ENCODE peak calls at places on chromosomes 2 and 18, in nine cellular contexts. One of them, this sample, is unnamed.

GRCh38 chr18:27585602-27586173 is 400.6 kb upstream of the CHST9 start:
- DNase-seq in heart left ventricle: no peak
- DNase-seq in A549: no peak
- DNase-seq in gastrocnemius medialis: no peak
- DNase-seq in tibial nerve: no peak
- DNase-seq in uterus: no peak
- DNase-seq in IMR-90: no peak
- DNase-seq in K562: no peak
- DNase-seq in transverse colon: peak
- DNase-seq in this sample: no peak

GRCh38 chr2:175111200-175111657 is 56.8 kb downstream of the ATF2 start:
- DNase-seq in heart left ventricle: no peak
- DNase-seq in A549: peak
- DNase-seq in gastrocnemius medialis: no peak
- DNase-seq in tibial nerve: no peak
- DNase-seq in uterus: no peak
- DNase-seq in IMR-90: peak
- DNase-seq in K562: peak
- DNase-seq in transverse colon: no peak
- DNase-seq in this sample: no peak

GRCh38 chr2:58064136-58064535 is 17.5 kb downstream of the VRK2 start:
- DNase-seq in heart left ventricle: no peak
- DNase-seq in A549: no peak
- DNase-seq in gastrocnemius medialis: no peak
- DNase-seq in tibial nerve: no peak
- DNase-seq in uterus: no peak
- DNase-seq in IMR-90: no peak
- DNase-seq in K562: no peak
- DNase-seq in transverse colon: no peak
- DNase-seq in this sample: no peak

GRCh38 chr2:176202491-176202890 is 14.0 kb downstream of the HOXD1 start:
- DNase-seq in heart left ventricle: no peak
- DNase-seq in A549: no peak
- DNase-seq in gastrocnemius medialis: no peak
- DNase-seq in tibial nerve: no peak
- DNase-seq in uterus: no peak
- DNase-seq in IMR-90: no peak
- DNase-seq in K562: no peak
- DNase-seq in transverse colon: no peak
- DNase-seq in this sample: no peak

GRCh38 chr2:172693037-172693436 is 42.6 kb upstream of the RAPGEF4 start:
- DNase-seq in heart left ventricle: peak
- DNase-seq in A549: peak
- DNase-seq in gastrocnemius medialis: peak
- DNase-seq in tibial nerve: no peak
- DNase-seq in uterus: peak
- DNase-seq in IMR-90: peak
- DNase-seq in K562: no peak
- DNase-seq in transverse colon: peak
- DNase-seq in this sample: no peak

GRCh38 chr2:190545756-190546385 is 11.3 kb upstream of the NEMP2 start:
- DNase-seq in heart left ventricle: no peak
- DNase-seq in A549: no peak
- DNase-seq in gastrocnemius medialis: no peak
- DNase-seq in tibial nerve: no peak
- DNase-seq in uterus: no peak
- DNase-seq in IMR-90: peak
- DNase-seq in K562: no peak
- DNase-seq in transverse colon: no peak
- DNase-seq in this sample: no peak

GRCh38 chr18:54119524-54120019 is 104.9 kb downstream of the MBD2 start:
- DNase-seq in heart left ventricle: no peak
- DNase-seq in A549: peak
- DNase-seq in gastrocnemius medialis: no peak
- DNase-seq in tibial nerve: peak
- DNase-seq in uterus: no peak
- DNase-seq in IMR-90: peak
- DNase-seq in K562: peak
- DNase-seq in transverse colon: no peak
- DNase-seq in this sample: no peak

GRCh38 chr18:62937065-62937464 is 221.7 kb downstream of the PHLPP1 start:
- DNase-seq in heart left ventricle: no peak
- DNase-seq in A549: no peak
- DNase-seq in gastrocnemius medialis: no peak
- DNase-seq in tibial nerve: no peak
- DNase-seq in uterus: no peak
- DNase-seq in IMR-90: peak
- DNase-seq in K562: no peak
- DNase-seq in transverse colon: no peak
- DNase-seq in this sample: no peak

GRCh38 chr2:197200056-197200455 is 110.5 kb downstream of the ANKRD44 start:
- DNase-seq in heart left ventricle: no peak
- DNase-seq in A549: no peak
- DNase-seq in gastrocnemius medialis: no peak
- DNase-seq in tibial nerve: no peak
- DNase-seq in uterus: no peak
- DNase-seq in IMR-90: no peak
- DNase-seq in K562: no peak
- DNase-seq in transverse colon: no peak
- DNase-seq in this sample: no peak

GRCh38 chr2:197195591-197195990 is 115.0 kb downstream of the ANKRD44 start:
- DNase-seq in heart left ventricle: no peak
- DNase-seq in A549: no peak
- DNase-seq in gastrocnemius medialis: no peak
- DNase-seq in tibial nerve: no peak
- DNase-seq in uterus: no peak
- DNase-seq in IMR-90: no peak
- DNase-seq in K562: no peak
- DNase-seq in transverse colon: no peak
- DNase-seq in this sample: no peak

GRCh38 chr2:197196737-197197136 is 113.8 kb downstream of the ANKRD44 start:
- DNase-seq in heart left ventricle: no peak
- DNase-seq in A549: no peak
- DNase-seq in gastrocnemius medialis: no peak
- DNase-seq in tibial nerve: no peak
- DNase-seq in uterus: no peak
- DNase-seq in IMR-90: no peak
- DNase-seq in K562: no peak
- DNase-seq in transverse colon: no peak
- DNase-seq in this sample: no peak

GRCh38 chr2:197198890-197199289 is 111.7 kb downstream of the ANKRD44 start:
- DNase-seq in heart left ventricle: peak
- DNase-seq in A549: no peak
- DNase-seq in gastrocnemius medialis: peak
- DNase-seq in tibial nerve: peak
- DNase-seq in uterus: peak
- DNase-seq in IMR-90: no peak
- DNase-seq in K562: no peak
- DNase-seq in transverse colon: peak
- DNase-seq in this sample: peak

DNA sequence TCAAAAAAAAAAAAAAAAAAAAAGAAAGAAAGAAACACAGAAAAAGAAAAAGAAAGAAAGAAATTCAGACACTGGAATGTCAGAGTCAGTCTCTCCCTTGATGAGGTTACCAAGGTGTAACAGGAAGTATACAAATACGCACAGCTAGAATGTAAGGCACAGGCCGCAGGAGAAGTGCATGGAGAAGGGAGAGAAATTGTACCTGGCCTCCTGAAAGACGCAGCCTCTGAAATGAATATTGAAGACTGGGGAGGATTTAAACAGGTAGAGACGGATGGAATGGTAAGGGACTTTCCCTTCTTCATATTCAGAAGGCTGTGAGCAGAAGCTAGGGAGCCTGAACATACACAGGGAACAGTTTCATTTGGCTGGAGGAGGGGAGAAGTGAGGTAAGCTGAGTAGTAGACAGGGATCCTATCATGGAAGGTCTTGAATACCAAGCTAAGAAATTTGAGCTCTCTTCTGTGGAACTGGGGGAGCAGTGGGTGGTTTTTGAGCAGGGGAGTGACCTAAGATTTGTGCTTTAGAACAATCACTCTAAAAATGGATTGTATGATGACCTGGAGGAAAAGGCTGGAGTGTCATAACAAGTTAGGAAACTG is 112.7 kb downstream of the ANKRD44 start:
- DNase-seq in heart left ventricle: no peak
- DNase-seq in A549: no peak
- DNase-seq in gastrocnemius medialis: no peak
- DNase-seq in tibial nerve: no peak
- DNase-seq in uterus: no peak
- DNase-seq in IMR-90: no peak
- DNase-seq in K562: no peak
- DNase-seq in transverse colon: no peak
- DNase-seq in this sample: no peak
- H3K27ac ChIP-seq in heart left ventricle: no peak
- H3K27ac ChIP-seq in A549: no peak
- H3K27ac ChIP-seq in gastrocnemius medialis: no peak
- H3K27ac ChIP-seq in tibial nerve: no peak
- H3K27ac ChIP-seq in uterus: no peak
- H3K27ac ChIP-seq in IMR-90: no peak
- H3K27ac ChIP-seq in K562: no peak
- H3K27ac ChIP-seq in transverse colon: peak
- H3K27ac ChIP-seq in this sample: peak

GRCh38 chr18:8478166-8478967 is 130.9 kb upstream of the RAB12 start:
- DNase-seq in heart left ventricle: peak
- DNase-seq in A549: peak
- DNase-seq in gastrocnemius medialis: peak
- DNase-seq in tibial nerve: peak
- DNase-seq in uterus: peak
- DNase-seq in IMR-90: peak
- DNase-seq in K562: peak
- DNase-seq in transverse colon: peak
- DNase-seq in this sample: peak
- TF ChIP-seq CTCF in heart left ventricle: peak
- TF ChIP-seq CTCF in A549: peak
- TF ChIP-seq CTCF in gastrocnemius medialis: peak
- TF ChIP-seq CTCF in tibial nerve: peak
- TF ChIP-seq CTCF in uterus: peak
- TF ChIP-seq CTCF in IMR-90: peak
- TF ChIP-seq CTCF in K562: peak
- TF ChIP-seq CTCF in transverse colon: peak
- TF ChIP-seq CTCF in this sample: peak

GRCh38 chr2:19349911-19350677 is 8.3 kb downstream of the OSR1 start:
- DNase-seq in heart left ventricle: peak
- DNase-seq in A549: no peak
- DNase-seq in gastrocnemius medialis: no peak
- DNase-seq in tibial nerve: no peak
- DNase-seq in uterus: no peak
- DNase-seq in IMR-90: no peak
- DNase-seq in K562: peak
- DNase-seq in transverse colon: peak
- DNase-seq in this sample: peak

GRCh38 chr2:19348692-19349091 is 9.7 kb downstream of the OSR1 start:
- DNase-seq in heart left ventricle: no peak
- DNase-seq in A549: no peak
- DNase-seq in gastrocnemius medialis: no peak
- DNase-seq in tibial nerve: no peak
- DNase-seq in uterus: no peak
- DNase-seq in IMR-90: no peak
- DNase-seq in K562: no peak
- DNase-seq in transverse colon: no peak
- DNase-seq in this sample: no peak

GRCh38 chr2:19346983-19347618 is 11.3 kb downstream of the OSR1 start:
- DNase-seq in heart left ventricle: no peak
- DNase-seq in A549: no peak
- DNase-seq in gastrocnemius medialis: no peak
- DNase-seq in tibial nerve: no peak
- DNase-seq in uterus: no peak
- DNase-seq in IMR-90: no peak
- DNase-seq in K562: no peak
- DNase-seq in transverse colon: no peak
- DNase-seq in this sample: no peak

GRCh38 chr2:19350678-19351401 is 7.6 kb downstream of the OSR1 start:
- DNase-seq in heart left ventricle: no peak
- DNase-seq in A549: no peak
- DNase-seq in gastrocnemius medialis: no peak
- DNase-seq in tibial nerve: no peak
- DNase-seq in uterus: no peak
- DNase-seq in IMR-90: no peak
- DNase-seq in K562: no peak
- DNase-seq in transverse colon: no peak
- DNase-seq in this sample: no peak

DNA sequence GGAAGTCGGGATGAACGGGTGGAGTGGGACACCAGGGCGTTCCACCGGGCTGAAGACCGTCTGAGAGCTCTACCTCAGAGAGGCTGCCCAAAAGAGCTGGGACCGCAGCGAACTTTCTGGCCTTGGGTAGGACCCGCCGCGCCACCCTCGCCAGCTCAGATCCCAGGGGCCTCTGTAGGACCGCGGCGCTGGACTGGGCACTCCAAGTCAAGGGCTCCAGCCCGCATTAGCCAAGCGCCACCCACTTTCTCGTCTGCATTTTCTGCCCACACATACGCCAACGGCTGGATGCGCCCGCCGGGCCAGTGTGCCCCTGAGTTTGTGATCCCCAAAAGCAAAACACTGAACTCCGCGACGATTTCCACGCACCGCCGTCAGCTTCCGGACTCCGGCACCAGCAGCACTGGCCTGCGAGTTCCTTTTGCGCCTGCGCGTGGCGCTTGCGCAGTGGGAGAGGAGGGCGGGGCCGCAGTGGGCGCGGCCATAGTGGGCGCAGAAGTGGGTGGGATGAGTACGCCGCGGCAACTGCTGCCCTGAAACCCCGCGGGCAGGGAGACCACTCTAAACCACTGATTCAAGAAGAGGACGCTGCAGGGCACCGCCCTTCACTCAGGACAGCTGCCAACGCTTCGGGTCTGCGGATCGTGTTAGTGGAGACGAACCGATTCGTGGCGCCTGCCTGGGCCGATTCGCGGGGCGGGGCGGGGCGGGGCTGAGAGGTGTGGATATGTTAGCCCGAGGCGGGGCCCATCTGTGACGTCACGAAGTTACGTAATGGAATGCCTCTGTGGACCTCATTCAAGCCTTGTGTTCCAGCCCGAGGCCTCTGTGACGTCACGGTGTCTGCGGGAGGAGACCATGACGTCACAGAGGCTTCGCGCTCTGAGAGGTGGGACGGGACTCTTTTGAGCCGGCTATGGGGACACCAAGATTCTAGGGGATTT is 10.5 kb downstream of the OSR1 start:
- DNase-seq in heart left ventricle: peak
- DNase-seq in A549: peak
- DNase-seq in gastrocnemius medialis: peak
- DNase-seq in tibial nerve: peak
- DNase-seq in uterus: peak
- DNase-seq in IMR-90: peak
- DNase-seq in K562: peak
- DNase-seq in transverse colon: peak
- DNase-seq in this sample: peak
- TF ChIP-seq POLR2A in heart left ventricle: peak
- TF ChIP-seq POLR2A in A549: peak
- TF ChIP-seq POLR2A in gastrocnemius medialis: peak
- TF ChIP-seq POLR2A in tibial nerve: peak
- TF ChIP-seq POLR2A in uterus: peak
- TF ChIP-seq POLR2A in IMR-90: peak
- TF ChIP-seq POLR2A in K562: peak
- TF ChIP-seq POLR2A in transverse colon: peak
- TF ChIP-seq POLR2A in this sample: peak

DNA sequence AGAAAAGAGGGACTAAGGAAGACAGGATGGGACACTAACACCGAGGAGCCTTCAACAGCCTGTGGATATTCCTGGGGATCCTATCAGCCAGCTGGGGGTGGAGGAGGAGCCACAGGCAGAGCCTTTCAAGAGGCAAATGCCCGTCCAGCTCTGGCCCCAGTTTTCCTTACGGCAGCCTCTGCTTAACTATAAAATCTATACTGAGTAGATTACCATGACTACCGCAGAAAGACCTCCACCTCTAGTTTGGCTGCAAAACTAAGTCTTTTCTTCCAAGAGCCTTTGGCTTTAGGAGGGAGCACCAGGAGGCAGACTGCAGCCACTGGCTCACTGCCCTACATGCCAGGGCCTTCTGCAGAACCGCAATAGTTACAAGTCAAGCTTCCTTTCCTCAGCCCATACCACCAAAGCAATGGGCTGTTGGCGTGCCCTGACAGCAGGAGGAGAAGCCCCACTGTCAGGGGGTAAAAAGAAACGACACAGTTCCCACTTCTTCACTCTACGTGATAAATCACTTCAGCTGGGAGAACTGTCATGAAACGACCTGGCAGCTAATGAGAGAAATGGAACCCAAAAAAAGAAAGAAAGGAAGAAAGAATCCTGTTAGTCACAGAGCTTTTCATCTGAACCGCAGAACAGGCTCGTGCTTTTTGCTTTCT is 25.1 kb upstream of the CREB1 start:
- DNase-seq in heart left ventricle: peak
- DNase-seq in A549: no peak
- DNase-seq in gastrocnemius medialis: no peak
- DNase-seq in tibial nerve: no peak
- DNase-seq in uterus: peak
- DNase-seq in IMR-90: peak
- DNase-seq in K562: no peak
- DNase-seq in transverse colon: no peak
- DNase-seq in this sample: no peak
- H3K27ac ChIP-seq in heart left ventricle: peak
- H3K27ac ChIP-seq in A549: peak
- H3K27ac ChIP-seq in gastrocnemius medialis: no peak
- H3K27ac ChIP-seq in tibial nerve: no peak
- H3K27ac ChIP-seq in uterus: peak
- H3K27ac ChIP-seq in IMR-90: peak
- H3K27ac ChIP-seq in K562: no peak
- H3K27ac ChIP-seq in transverse colon: peak
- H3K27ac ChIP-seq in this sample: no peak